ENCODE peak calls at places on chromosomes 12 and 14, in six cellular contexts. I is lower leg skin, W is cardiac muscle cell, H is adrenal gland, X is NB4, T is AG04450. K is an unnamed sample.
A peak's percentile ranks its signal among the peaks of the same experiment; 100 is the strongest.

GRCh38 chr14:94041551-94042346 is 15.6 kb downstream of the OTUB2 start:
- DNase-seq in H (peak; percentile 45), W (peak; percentile 42), T (peak; percentile 46), I (no peak), X (no peak), K (no peak)

GRCh38 chr12:77402726-77403125 is 337.4 kb upstream of the E2F7 start:
- DNase-seq in W (peak; percentile 5), X (no peak), I (no peak), T (no peak), H (no peak), K (no peak)

GRCh38 chr12:122138181-122138580 is 35.8 kb downstream of the IL31 start:
- DNase-seq in W (no peak), T (no peak), I (no peak), X (no peak), H (no peak), K (no peak)

GRCh38 chr14:80404413-80404812 is 193.1 kb upstream of the DIO2 start:
- DNase-seq in X (no peak), W (no peak), H (no peak), T (no peak), I (no peak), K (no peak)

GRCh38 chr12:93976024-93976423 is 172.4 kb upstream of the PLXNC1 start:
- DNase-seq in H (no peak), W (no peak), I (no peak), X (no peak), T (no peak), K (no peak)

GRCh38 chr14:80213602-80214001 is 2.3 kb upstream of the DIO2 start:
- DNase-seq in T (no peak), I (no peak), X (peak; percentile 68), W (peak; percentile 53), H (peak; percentile 61), K (peak; percentile 30)

GRCh38 chr14:50462111-50462510 is 65.4 kb upstream of the CDKL1 start:
- DNase-seq in H (no peak), X (no peak), T (no peak), I (no peak), W (no peak), K (no peak)

GRCh38 chr12:96196781-96197180 is 2.6 kb downstream of the ELK3 start:
- DNase-seq in X (no peak), T (no peak), I (no peak), W (no peak), H (no peak), K (no peak)

GRCh38 chr12:129215436-129216025 is 362.3 kb downstream of the GLT1D1 start:
- DNase-seq in H (no peak), T (no peak), I (no peak), W (no peak), X (no peak), K (no peak)

GRCh38 chr12:18224745-18225144 is 36.6 kb upstream of the PIK3C2G start:
- DNase-seq in X (peak; percentile 39), W (peak; percentile 46), T (no peak), I (no peak), H (no peak), K (no peak)

GRCh38 chr12:1594295-1595025 is at the start of gene FBXL14:
- DNase-seq in I (peak; percentile 84), W (peak; percentile 95), T (no peak), X (peak; percentile 92), H (peak; percentile 92), K (no peak)

GRCh38 chr14:89351958-89352404 is 65.1 kb downstream of the FOXN3 start:
- DNase-seq in W (no peak), H (no peak), X (peak; percentile 59), I (no peak), T (no peak), K (no peak)

GRCh38 chr14:74472590-74472989 is 20.5 kb downstream of the NPC2 start:
- DNase-seq in T (no peak), X (no peak), I (no peak), W (no peak), H (no peak), K (no peak)

GRCh38 chr12:75556306-75556899 is 45.0 kb upstream of the KRR1 start:
- DNase-seq in H (no peak), T (no peak), W (no peak), X (no peak), I (no peak), K (no peak)

GRCh38 chr12:102484732-102485069 is 4.3 kb upstream of the IGF1 start:
- DNase-seq in T (no peak), X (no peak), H (no peak), W (no peak), I (no peak), K (no peak)

GRCh38 chr14:28813810-28814209 is 47.2 kb downstream of the FOXG1 start:
- DNase-seq in X (no peak), I (no peak), T (no peak), H (no peak), W (no peak), K (no peak)

GRCh38 chr12:104641862-104642261 is 185.1 kb downstream of the CHST11 start:
- DNase-seq in X (peak; percentile 43), T (no peak), H (no peak), I (peak; percentile 30), W (no peak), K (no peak)

GRCh38 chr12:79927772-79928474 is 7.0 kb downstream of the PPP1R12A start:
- DNase-seq in T (no peak), X (peak; percentile 79), W (no peak), H (no peak), I (no peak), K (no peak)

GRCh38 chr14:100849432-100849831 is 23.5 kb downstream of the MEG3 start:
- DNase-seq in W (no peak), I (no peak), X (no peak), T (no peak), H (no peak), K (no peak)

GRCh38 chr14:35986219-35986573 is 160.1 kb downstream of the BRMS1L start:
- DNase-seq in W (no peak), X (peak; percentile 42), I (no peak), H (no peak), T (no peak), K (no peak)
- H3K4me3 ChIP-seq in W (no peak overlapping the region), X (no peak overlapping the region), I (no peak overlapping the region), H (no peak overlapping the region), T (no peak overlapping the region), K (no peak overlapping the region)

DNA sequence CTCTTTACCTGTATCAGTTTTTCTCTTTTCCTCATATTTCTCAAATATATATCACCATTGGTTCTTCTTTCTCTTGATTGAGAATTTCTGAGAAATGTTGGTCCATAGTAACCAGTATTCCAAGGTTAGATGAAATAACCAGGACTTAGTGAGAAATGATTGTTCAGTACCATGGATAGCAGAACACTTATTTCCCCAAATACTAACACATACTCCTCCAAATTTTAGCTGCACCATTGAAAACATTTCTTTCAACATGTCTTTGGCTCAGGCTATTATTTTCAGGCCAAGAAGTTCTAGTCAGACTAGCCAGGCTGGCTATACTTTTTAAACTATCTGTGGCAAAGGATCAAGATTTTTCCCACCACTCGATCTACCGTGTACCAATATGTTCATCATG is 113.3 kb downstream of the PTPRO start:
- DNase-seq in W (peak; percentile 27), T (no peak), H (no peak), X (no peak), I (no peak), K (no peak)
- TF ChIP-seq CTCF in W (no peak), T (no peak), H (no peak), X (no peak), I (no peak), K (no peak)

GRCh38 chr14:54503476-54503875 is 6.2 kb upstream of the CGRRF1 start:
- DNase-seq in W (peak; percentile 18), H (no peak), I (no peak), X (peak; percentile 21), T (no peak), K (no peak)
- H3K4me3 ChIP-seq in W (no peak overlapping the region), H (no peak overlapping the region), I (no peak overlapping the region), X (no peak overlapping the region), T (no peak overlapping the region), K (no peak overlapping the region)

GRCh38 chr12:27467641-27468040 is 21.1 kb downstream of the SMCO2 start:
- DNase-seq in X (no peak), T (no peak), W (no peak), H (no peak), I (no peak), K (no peak)

GRCh38 chr12:27472604-27473003 is 26.1 kb downstream of the SMCO2 start:
- DNase-seq in W (no peak), T (no peak), X (no peak), I (no peak), H (no peak), K (no peak)

GRCh38 chr12:27469161-27469560 is 22.6 kb downstream of the SMCO2 start:
- DNase-seq in H (no peak), I (no peak), X (no peak), T (no peak), W (no peak), K (no peak)

GRCh38 chr12:27463826-27464554 is 17.5 kb downstream of the SMCO2 start:
- DNase-seq in W (no peak), I (no peak), H (peak; percentile 89), X (peak; percentile 31), T (peak; percentile 51), K (no peak)

GRCh38 chr12:27468241-27468640 is 21.7 kb downstream of the SMCO2 start:
- DNase-seq in I (no peak), T (no peak), H (no peak), X (no peak), W (no peak), K (no peak)
- TF ChIP-seq CTCF in I (no peak), T (no peak), H (no peak), X (no peak), W (no peak), K (no peak)

DNA sequence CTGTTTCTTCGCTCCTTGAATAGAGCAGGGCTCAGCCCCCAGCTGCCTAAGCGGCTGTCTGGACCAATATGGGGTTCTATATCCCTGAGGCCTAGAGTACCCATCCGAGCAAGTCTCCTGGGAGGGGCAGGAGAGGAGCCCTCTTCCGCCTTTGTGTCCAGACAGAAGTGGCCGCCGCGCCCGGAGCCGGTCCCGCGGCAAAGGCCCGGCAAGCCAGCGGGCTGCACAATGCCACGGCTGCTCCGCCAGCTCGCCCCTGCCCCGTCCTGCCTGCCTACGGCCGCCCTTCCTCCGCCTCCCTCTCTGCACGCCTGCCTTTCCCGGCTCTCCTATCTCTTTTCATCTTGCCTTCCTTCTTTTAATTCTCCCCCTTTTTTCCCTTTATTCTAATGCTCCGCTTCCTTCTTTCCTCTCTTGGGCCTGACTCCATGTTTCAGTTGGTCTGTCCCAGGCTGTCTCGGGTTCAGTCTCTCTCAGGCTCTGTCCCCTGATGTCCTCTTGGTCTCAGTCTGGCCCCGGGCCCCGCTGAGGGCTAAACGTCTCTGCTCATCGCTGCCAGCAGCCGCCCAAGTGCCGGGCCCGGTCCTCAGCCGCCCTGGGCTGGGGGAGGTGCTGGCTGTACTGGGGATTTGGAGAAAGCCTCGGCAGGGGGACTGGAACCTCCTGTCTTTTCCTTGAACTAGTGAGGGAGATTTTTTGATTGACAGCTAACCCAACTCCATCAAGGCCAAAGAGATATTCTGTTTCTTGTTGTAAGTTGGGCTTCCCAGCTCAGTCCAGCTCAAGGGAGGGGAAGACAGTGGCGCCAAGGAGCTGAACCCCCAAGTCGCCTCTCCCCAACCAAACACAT is 2.4 kb upstream of the HOXC9 start:
- DNase-seq in H (no peak), X (no peak), W (no peak), I (no peak), T (no peak), K (no peak)
- H3K4me3 ChIP-seq in H (no peak overlapping the region), X (no peak overlapping the region), W (no peak overlapping the region), I (peak overlapping the region; percentile 16), T (no peak overlapping the region), K (no peak overlapping the region)

GRCh38 chr14:90381011-90381790 is 15.6 kb upstream of the CALM1 start:
- DNase-seq in W (peak; percentile 41), H (no peak), X (no peak), T (no peak), I (peak; percentile 52), K (no peak)
- TF ChIP-seq CTCF in W (no peak), H (no peak), X (no peak), T (no peak), I (no peak), K (no peak)

GRCh38 chr12:13203028-13203922 is 6.7 kb downstream of the EMP1 start:
- DNase-seq in T (no peak), H (peak; percentile 35), W (peak; percentile 35), I (peak; percentile 80), X (peak; percentile 60), K (no peak)
- H3K4me3 ChIP-seq in T (no peak overlapping the region), H (no peak overlapping the region), W (no peak overlapping the region), I (no peak overlapping the region), X (no peak overlapping the region), K (no peak overlapping the region)

K was measured in HFF-Myc.